ENCODE peak calls at places on chromosome X, in ten cellular contexts. C is EL; M is GM19239; P is stimulated activated CD4-positive, alpha-beta T cell treated with anti-CD3 and anti-CD28 coated beads, TNF-alpha, amount 100 ng/mL, for 24 hours; S is NCI-H1092 treated with DMSO at 0.1 percent for 48 hours; U is DMS 273 treated with DMSO at 0.1 percent for 48 hours; F is T-cell; E is activated naive CD4-positive, alpha-beta T cell treated with Interleukin-2 at 50 U/mL for 16 hours; N is iris pigment epithelial cell; T is activated CD8-positive, alpha-beta memory T cell treated with anti-CD3 and anti-CD28 coated beads for 24 hours. H is an unnamed sample.

GRCh38 chrX:47562615-47563243 is 1.7 kb downstream of the ARAF start:
- DNase-seq in P (no peak), F (no peak), M (no peak), T (no peak), U (no peak), E (peak), C (peak), N (peak), S (no peak), H (no peak)

GRCh38 chrX:134631404-134632346 is 26.6 kb downstream of the PLAC1 start:
- DNase-seq in E (no peak), C (peak), M (no peak), S (peak), F (no peak), U (peak), T (no peak), P (no peak), N (peak), H (no peak)

GRCh38 chrX:1535241-1536041 is 1.5 kb downstream of the P2RY8 start:
- DNase-seq in T (peak), F (peak), E (peak), C (no peak), M (no peak), S (no peak), U (no peak), P (no peak), N (no peak), H (peak)

GRCh38 chrX:103517246-103517645 is 2.0 kb downstream of the RAB40A start:
- DNase-seq in S (no peak), E (no peak), M (no peak), C (peak), P (no peak), T (no peak), U (no peak), N (peak), F (no peak), H (no peak)

GRCh38 chrX:143455045-143455444 is 62.2 kb downstream of the SPANXN3 start:
- DNase-seq in M (no peak), E (no peak), T (no peak), C (no peak), N (no peak), P (no peak), U (no peak), F (no peak), S (peak), H (no peak)

GRCh38 chrX:88613338-88613737 is 133.7 kb upstream of the CPXCR1 start:
- DNase-seq in U (no peak), S (peak), M (no peak), F (no peak), P (no peak), N (peak), T (no peak), C (no peak), E (no peak), H (no peak)

GRCh38 chrX:50697691-50698090 is 116.3 kb downstream of the SHROOM4 start:
- DNase-seq in M (no peak), E (no peak), N (peak), T (no peak), S (no peak), P (no peak), F (no peak), C (peak), U (no peak), H (no peak)

GRCh38 chrX:96436105-96436504 is 248.5 kb upstream of the DIAPH2 start:
- DNase-seq in C (peak), F (no peak), M (no peak), P (no peak), E (no peak), S (no peak), N (peak), U (no peak), T (no peak), H (no peak)

GRCh38 chrX:139204903-139205667 is 325.5 kb upstream of the F9 start:
- DNase-seq in N (no peak), S (peak), C (no peak), U (no peak), E (no peak), F (no peak), T (no peak), P (no peak), M (no peak), H (no peak)

GRCh38 chrX:47091149-47091775 is 13.0 kb downstream of the RGN start:
- DNase-seq in U (no peak), S (no peak), P (no peak), M (no peak), E (no peak), F (no peak), T (no peak), C (no peak), N (peak), H (no peak)

GRCh38 chrX:74458738-74459137 is 37.4 kb downstream of the SLC16A2 start:
- DNase-seq in U (no peak), M (no peak), T (no peak), F (no peak), N (peak), P (no peak), C (peak), S (no peak), E (no peak), H (no peak)

GRCh38 chrX:110123331-110123782 is 120.4 kb downstream of the TMEM164 start:
- DNase-seq in S (no peak), N (peak), C (no peak), T (no peak), M (no peak), F (no peak), E (no peak), P (no peak), U (no peak), H (no peak)

GRCh38 chrX:150848914-150849365 is 49.5 kb downstream of the CD99L2 start:
- DNase-seq in P (no peak), C (no peak), U (no peak), E (no peak), F (no peak), M (no peak), S (peak), N (no peak), T (no peak), H (no peak)

GRCh38 chrX:106203315-106203714 is 35.2 kb downstream of the PWWP3B start:
- DNase-seq in P (no peak), N (no peak), M (no peak), S (no peak), F (no peak), T (no peak), U (no peak), E (no peak), C (no peak), H (no peak)

GRCh38 chrX:47250017-47250347 is 17.2 kb downstream of the USP11 start:
- DNase-seq in N (no peak), T (no peak), E (no peak), C (no peak), P (no peak), U (peak), S (no peak), M (no peak), F (no peak), H (no peak)

GRCh38 chrX:125622899-125623298 is 303.2 kb downstream of the TEX13C start:
- DNase-seq in U (no peak), E (no peak), M (no peak), S (no peak), T (no peak), N (no peak), C (no peak), F (no peak), P (no peak), H (no peak)

GRCh38 chrX:12955882-12956703 is 18.8 kb upstream of the TMSB4X start:
- DNase-seq in E (peak), T (peak), F (no peak), S (no peak), C (peak), M (no peak), P (no peak), U (no peak), N (peak), H (peak)

GRCh38 chrX:2697741-2698294 is 6.7 kb downstream of the CD99 start:
- DNase-seq in E (no peak), T (no peak), N (peak), C (no peak), M (no peak), U (no peak), F (no peak), S (no peak), P (no peak), H (no peak)

GRCh38 chrX:5876984-5877655 is 351.5 kb downstream of the NLGN4X start:
- DNase-seq in E (no peak), M (no peak), T (no peak), C (no peak), S (peak), P (no peak), N (no peak), U (no peak), F (no peak), H (peak)

GRCh38 chrX:109252789-109253188 is 229.1 kb downstream of the GUCY2F start:
- DNase-seq in C (no peak), T (no peak), E (no peak), M (no peak), U (no peak), S (no peak), P (no peak), N (no peak), F (no peak), H (no peak)

GRCh38 chrX:31209005-31209612 is 137.3 kb upstream of the FTHL17 start:
- DNase-seq in T (no peak), P (no peak), U (no peak), S (no peak), C (peak), N (peak), E (no peak), M (no peak), F (no peak), H (no peak)

GRCh38 chrX:2657532-2657931 is 33.6 kb upstream of the CD99 start:
- DNase-seq in C (no peak), N (no peak), P (no peak), U (no peak), F (no peak), M (no peak), S (no peak), T (no peak), E (no peak), H (no peak)

GRCh38 chrX:134685662-134686061 is 27.4 kb upstream of the PLAC1 start:
- DNase-seq in C (peak), E (no peak), F (no peak), T (no peak), M (no peak), S (no peak), N (peak), U (no peak), P (no peak), H (no peak)

GRCh38 chrX:13077168-13077567 is 32.7 kb upstream of the FAM9C start:
- DNase-seq in P (no peak), E (peak), T (no peak), U (no peak), N (peak), C (peak), F (no peak), M (no peak), S (no peak), H (no peak)

GRCh38 chrX:14064632-14065432 is 35.1 kb upstream of the GEMIN8 start:
- DNase-seq in M (no peak), P (no peak), F (no peak), S (no peak), N (peak), T (no peak), U (no peak), E (no peak), C (no peak), H (no peak)

GRCh38 chrX:117568238-117568637 is 548.4 kb downstream of the KLHL13 start:
- DNase-seq in E (no peak), U (no peak), M (no peak), T (no peak), C (no peak), S (no peak), N (no peak), F (no peak), P (no peak), H (no peak)

GRCh38 chrX:132741706-132742105 is 216.7 kb downstream of the HS6ST2 start:
- DNase-seq in N (peak), C (no peak), M (no peak), S (no peak), F (no peak), E (no peak), U (no peak), P (no peak), T (no peak), H (no peak)

GRCh38 chrX:42495139-42495538 is 282.8 kb downstream of the PPP1R2C start:
- DNase-seq in C (no peak), M (no peak), N (no peak), T (no peak), P (no peak), E (no peak), S (peak), U (no peak), F (no peak), H (no peak)

GRCh38 chrX:69060631-69061408 is 104.4 kb downstream of the PJA1 start:
- DNase-seq in C (peak), M (no peak), T (peak), N (peak), U (no peak), P (no peak), S (peak), E (no peak), F (no peak), H (peak)

GRCh38 chrX:81202413-81202794 is 502 bp downstream of the SH3BGRL start:
- DNase-seq in N (no peak), E (no peak), F (no peak), T (no peak), M (no peak), S (no peak), C (peak), U (no peak), P (no peak), H (no peak)

GRCh38 chrX:151703487-151703886 is 8.2 kb downstream of the PRRG3 start:
- DNase-seq in E (no peak), F (no peak), U (no peak), P (no peak), M (no peak), S (peak), N (no peak), T (no peak), C (no peak), H (no peak)

GRCh38 chrX:144327515-144327914 is 443.6 kb downstream of the UBE2NL start:
- DNase-seq in N (no peak), F (no peak), M (no peak), T (no peak), E (no peak), P (no peak), C (no peak), U (no peak), S (peak), H (no peak)

GRCh38 chrX:11770320-11770719 is 12.3 kb downstream of the MSL3 start:
- DNase-seq in M (no peak), U (peak), E (peak), N (peak), S (peak), C (peak), T (no peak), F (peak), P (no peak), H (peak)

GRCh38 chrX:10126834-10127233 is 29.9 kb upstream of the CLCN4 start:
- DNase-seq in M (no peak), S (no peak), P (no peak), C (no peak), T (no peak), F (no peak), E (no peak), U (no peak), N (no peak), H (no peak)

GRCh38 chrX:9416562-9417319 is 48.1 kb upstream of the TBL1X start:
- DNase-seq in U (no peak), M (no peak), F (no peak), E (no peak), N (peak), C (peak), P (no peak), T (no peak), S (no peak), H (no peak)

GRCh38 chrX:55777596-55777995 is 60.0 kb downstream of the RRAGB start:
- DNase-seq in C (no peak), F (no peak), T (no peak), M (no peak), N (no peak), E (no peak), U (no peak), S (no peak), P (no peak), H (no peak)

GRCh38 chrX:31870267-31870666 is 798.4 kb upstream of the FTHL17 start:
- DNase-seq in F (no peak), S (no peak), E (no peak), P (no peak), M (no peak), N (no peak), U (no peak), C (no peak), T (no peak), H (no peak)

GRCh38 chrX:150506020-150506419 is 62.4 kb upstream of the MTM1 start:
- DNase-seq in T (no peak), P (no peak), C (no peak), M (no peak), S (no peak), F (no peak), E (no peak), U (no peak), N (no peak), H (no peak)

H was measured in B cell.